ENCODE peak calls at places on chromosomes 2 and 18, in nine cellular contexts. One of them, this sample, is unnamed.

GRCh38 chr2:144645055-144645778 is 125.3 kb upstream of the ZEB2 start:
- DNase-seq in IMR-90: peak
- DNase-seq in A549: no peak
- DNase-seq in breast epithelium: no peak
- DNase-seq in thyroid gland: no peak
- DNase-seq in gastrocnemius medialis: no peak
- DNase-seq in esophagus squamous epithelium: no peak
- DNase-seq in body of pancreas: no peak
- DNase-seq in stomach: no peak
- DNase-seq in this sample: no peak

GRCh38 chr2:96110621-96111256 is 5.6 kb downstream of the ADRA2B start:
- DNase-seq in A549: no peak
- DNase-seq in body of pancreas: no peak
- DNase-seq in esophagus squamous epithelium: no peak
- DNase-seq in breast epithelium: no peak
- DNase-seq in thyroid gland: no peak
- DNase-seq in gastrocnemius medialis: peak
- DNase-seq in stomach: no peak
- DNase-seq in IMR-90: no peak
- DNase-seq in this sample: no peak

GRCh38 chr2:109126501-109126860 is 2.5 kb upstream of the SH3RF3 start:
- DNase-seq in breast epithelium: no peak
- DNase-seq in A549: no peak
- DNase-seq in stomach: no peak
- DNase-seq in esophagus squamous epithelium: no peak
- DNase-seq in body of pancreas: no peak
- DNase-seq in gastrocnemius medialis: no peak
- DNase-seq in thyroid gland: no peak
- DNase-seq in IMR-90: peak
- DNase-seq in this sample: no peak

GRCh38 chr2:86633094-86633740 is 9.6 kb upstream of the RNF103 start:
- DNase-seq in gastrocnemius medialis: no peak
- DNase-seq in esophagus squamous epithelium: no peak
- DNase-seq in thyroid gland: no peak
- DNase-seq in stomach: peak
- DNase-seq in A549: no peak
- DNase-seq in body of pancreas: peak
- DNase-seq in breast epithelium: no peak
- DNase-seq in IMR-90: no peak
- DNase-seq in this sample: peak

GRCh38 chr2:26768759-26769500 is 4.8 kb downstream of the SLC35F6 start:
- DNase-seq in gastrocnemius medialis: peak
- DNase-seq in A549: peak
- DNase-seq in breast epithelium: peak
- DNase-seq in body of pancreas: no peak
- DNase-seq in esophagus squamous epithelium: peak
- DNase-seq in IMR-90: no peak
- DNase-seq in stomach: peak
- DNase-seq in thyroid gland: peak
- DNase-seq in this sample: peak

GRCh38 chr18:26460449-26461091 is 87.8 kb downstream of the KCTD1 start:
- DNase-seq in gastrocnemius medialis: no peak
- DNase-seq in esophagus squamous epithelium: no peak
- DNase-seq in thyroid gland: no peak
- DNase-seq in body of pancreas: no peak
- DNase-seq in breast epithelium: no peak
- DNase-seq in stomach: peak
- DNase-seq in IMR-90: peak
- DNase-seq in A549: peak
- DNase-seq in this sample: peak

GRCh38 chr2:201208563-201209252 is 25.8 kb downstream of the CASP10 start:
- DNase-seq in stomach: no peak
- DNase-seq in IMR-90: no peak
- DNase-seq in breast epithelium: no peak
- DNase-seq in esophagus squamous epithelium: peak
- DNase-seq in gastrocnemius medialis: no peak
- DNase-seq in body of pancreas: no peak
- DNase-seq in A549: no peak
- DNase-seq in thyroid gland: no peak
- DNase-seq in this sample: peak

GRCh38 chr2:109260886-109261700 is 132.1 kb downstream of the SH3RF3 start:
- DNase-seq in breast epithelium: no peak
- DNase-seq in thyroid gland: no peak
- DNase-seq in esophagus squamous epithelium: no peak
- DNase-seq in IMR-90: peak
- DNase-seq in stomach: no peak
- DNase-seq in body of pancreas: no peak
- DNase-seq in gastrocnemius medialis: no peak
- DNase-seq in A549: peak
- DNase-seq in this sample: no peak

GRCh38 chr2:180604077-180604476 is 376.3 kb upstream of the UBE2E3 start:
- DNase-seq in A549: peak
- DNase-seq in IMR-90: peak
- DNase-seq in esophagus squamous epithelium: no peak
- DNase-seq in breast epithelium: no peak
- DNase-seq in stomach: no peak
- DNase-seq in body of pancreas: no peak
- DNase-seq in gastrocnemius medialis: no peak
- DNase-seq in thyroid gland: no peak
- DNase-seq in this sample: no peak

GRCh38 chr2:22907330-22907729 is 477.6 kb upstream of the KLHL29 start:
- DNase-seq in body of pancreas: no peak
- DNase-seq in breast epithelium: no peak
- DNase-seq in esophagus squamous epithelium: no peak
- DNase-seq in thyroid gland: peak
- DNase-seq in A549: no peak
- DNase-seq in IMR-90: no peak
- DNase-seq in stomach: no peak
- DNase-seq in gastrocnemius medialis: no peak
- DNase-seq in this sample: no peak

GRCh38 chr2:196468394-196468793 is 171.1 kb upstream of the CCDC150 start:
- DNase-seq in IMR-90: no peak
- DNase-seq in breast epithelium: no peak
- DNase-seq in A549: no peak
- DNase-seq in body of pancreas: no peak
- DNase-seq in thyroid gland: peak
- DNase-seq in esophagus squamous epithelium: no peak
- DNase-seq in gastrocnemius medialis: no peak
- DNase-seq in stomach: no peak
- DNase-seq in this sample: no peak
- TF ChIP-seq CTCF in IMR-90: peak
- TF ChIP-seq CTCF in breast epithelium: no peak
- TF ChIP-seq CTCF in A549: no peak
- TF ChIP-seq CTCF in body of pancreas: no peak
- TF ChIP-seq CTCF in thyroid gland: peak
- TF ChIP-seq CTCF in esophagus squamous epithelium: no peak
- TF ChIP-seq CTCF in gastrocnemius medialis: no peak
- TF ChIP-seq CTCF in stomach: no peak
- TF ChIP-seq CTCF in this sample: no peak

DNA sequence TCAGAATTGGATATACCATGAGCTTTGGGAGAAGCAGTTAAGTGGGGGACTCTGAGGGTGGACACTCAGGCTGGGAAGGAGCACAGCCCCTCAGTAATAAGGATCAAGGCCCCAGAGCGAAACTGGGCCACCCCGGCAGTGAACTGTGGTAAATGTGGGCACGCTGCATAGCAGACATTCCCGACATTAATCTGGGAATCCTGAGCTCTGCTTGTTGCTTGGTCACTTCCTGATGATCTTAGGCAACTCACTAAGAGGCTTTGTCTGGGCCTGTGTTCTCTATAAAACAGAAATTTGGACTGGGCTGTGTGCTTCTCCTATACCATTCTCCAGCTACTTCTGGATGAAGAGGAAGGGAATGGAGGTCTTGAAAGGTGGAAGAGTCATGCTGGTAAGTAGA is 4.8 kb downstream of the TGFBRAP1 start:
- DNase-seq in gastrocnemius medialis: no peak
- DNase-seq in IMR-90: peak
- DNase-seq in thyroid gland: no peak
- DNase-seq in stomach: no peak
- DNase-seq in A549: no peak
- DNase-seq in body of pancreas: no peak
- DNase-seq in esophagus squamous epithelium: no peak
- DNase-seq in breast epithelium: no peak
- DNase-seq in this sample: no peak
- TF ChIP-seq POLR2A in gastrocnemius medialis: no peak
- TF ChIP-seq POLR2A in IMR-90: no peak
- TF ChIP-seq POLR2A in thyroid gland: no peak
- TF ChIP-seq POLR2A in stomach: no peak
- TF ChIP-seq POLR2A in A549: no peak
- TF ChIP-seq POLR2A in body of pancreas: no peak
- TF ChIP-seq POLR2A in esophagus squamous epithelium: no peak
- TF ChIP-seq POLR2A in breast epithelium: no peak
- TF ChIP-seq POLR2A in this sample: no peak

GRCh38 chr18:31245820-31246219 is 72.1 kb upstream of the DSG1 start:
- DNase-seq in breast epithelium: no peak
- DNase-seq in body of pancreas: no peak
- DNase-seq in esophagus squamous epithelium: no peak
- DNase-seq in stomach: no peak
- DNase-seq in IMR-90: no peak
- DNase-seq in A549: no peak
- DNase-seq in thyroid gland: no peak
- DNase-seq in gastrocnemius medialis: no peak
- DNase-seq in this sample: no peak
- TF ChIP-seq CTCF in breast epithelium: no peak
- TF ChIP-seq CTCF in body of pancreas: no peak
- TF ChIP-seq CTCF in esophagus squamous epithelium: no peak
- TF ChIP-seq CTCF in stomach: no peak
- TF ChIP-seq CTCF in IMR-90: no peak
- TF ChIP-seq CTCF in A549: no peak
- TF ChIP-seq CTCF in thyroid gland: no peak
- TF ChIP-seq CTCF in gastrocnemius medialis: no peak
- TF ChIP-seq CTCF in this sample: no peak

DNA sequence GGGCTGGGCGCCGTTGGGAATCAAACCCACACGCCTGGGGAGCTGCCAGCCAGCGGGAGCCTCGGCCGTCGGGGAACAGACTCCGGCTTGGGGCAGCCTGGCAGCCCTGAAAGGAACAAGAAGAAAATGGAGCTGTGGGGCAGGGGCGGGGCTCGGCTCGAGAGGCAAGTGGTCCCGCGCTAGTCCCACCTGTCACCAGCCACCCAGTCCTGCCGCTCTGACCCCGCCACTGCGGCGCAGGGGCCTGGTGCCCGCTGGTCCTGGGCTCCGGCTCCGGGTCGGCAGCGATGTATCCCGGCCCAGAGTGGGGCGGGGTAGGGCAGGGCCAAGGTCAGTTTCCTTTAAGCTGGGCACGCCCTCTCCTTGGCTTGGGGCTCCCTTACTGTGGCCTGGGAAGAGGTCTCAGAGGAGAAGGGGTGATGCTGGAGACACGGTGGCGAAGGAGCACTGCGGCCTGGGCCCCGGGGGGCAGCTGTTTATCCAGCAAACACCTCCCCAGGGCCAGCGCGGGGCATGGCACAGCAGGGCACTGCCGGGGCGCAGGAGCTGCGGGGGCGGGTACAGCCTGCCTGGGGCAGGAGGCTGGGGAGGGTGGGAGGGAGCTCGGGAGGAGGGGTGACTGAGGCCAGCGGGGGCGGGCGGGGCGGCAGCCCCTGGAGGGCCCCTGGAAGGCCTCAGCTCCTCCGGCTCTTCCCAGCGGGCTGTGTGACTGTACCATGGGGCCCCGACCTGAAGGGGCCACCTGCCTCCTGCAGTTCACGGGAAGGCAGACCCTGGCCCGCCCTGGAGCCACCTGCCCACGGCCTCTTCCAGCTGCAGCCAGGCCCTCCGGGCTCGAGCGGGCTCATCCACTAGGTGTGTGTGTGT is 15.6 kb downstream of the ODC1 start:
- DNase-seq in gastrocnemius medialis: no peak
- DNase-seq in body of pancreas: no peak
- DNase-seq in stomach: peak
- DNase-seq in IMR-90: no peak
- DNase-seq in esophagus squamous epithelium: no peak
- DNase-seq in thyroid gland: peak
- DNase-seq in breast epithelium: no peak
- DNase-seq in A549: no peak
- DNase-seq in this sample: no peak
- TF ChIP-seq POLR2A in gastrocnemius medialis: no peak
- TF ChIP-seq POLR2A in body of pancreas: no peak
- TF ChIP-seq POLR2A in stomach: no peak
- TF ChIP-seq POLR2A in IMR-90: no peak
- TF ChIP-seq POLR2A in esophagus squamous epithelium: no peak
- TF ChIP-seq POLR2A in thyroid gland: no peak
- TF ChIP-seq POLR2A in breast epithelium: no peak
- TF ChIP-seq POLR2A in A549: no peak
- TF ChIP-seq POLR2A in this sample: no peak

GRCh38 chr2:12432985-12433640 is 283.6 kb upstream of the TRIB2 start:
- DNase-seq in body of pancreas: no peak
- DNase-seq in thyroid gland: no peak
- DNase-seq in A549: no peak
- DNase-seq in gastrocnemius medialis: no peak
- DNase-seq in breast epithelium: no peak
- DNase-seq in IMR-90: peak
- DNase-seq in esophagus squamous epithelium: no peak
- DNase-seq in stomach: no peak
- DNase-seq in this sample: no peak

GRCh38 chr2:12436483-12436882 is 280.3 kb upstream of the TRIB2 start:
- DNase-seq in thyroid gland: no peak
- DNase-seq in stomach: no peak
- DNase-seq in gastrocnemius medialis: no peak
- DNase-seq in breast epithelium: no peak
- DNase-seq in esophagus squamous epithelium: no peak
- DNase-seq in body of pancreas: no peak
- DNase-seq in IMR-90: peak
- DNase-seq in A549: no peak
- DNase-seq in this sample: no peak

GRCh38 chr2:12434609-12435008 is 282.1 kb upstream of the TRIB2 start:
- DNase-seq in A549: no peak
- DNase-seq in body of pancreas: no peak
- DNase-seq in breast epithelium: no peak
- DNase-seq in stomach: no peak
- DNase-seq in gastrocnemius medialis: no peak
- DNase-seq in IMR-90: no peak
- DNase-seq in esophagus squamous epithelium: no peak
- DNase-seq in thyroid gland: no peak
- DNase-seq in this sample: no peak

GRCh38 chr2:12430036-12430795 is 286.5 kb upstream of the TRIB2 start:
- DNase-seq in stomach: no peak
- DNase-seq in gastrocnemius medialis: no peak
- DNase-seq in thyroid gland: no peak
- DNase-seq in IMR-90: peak
- DNase-seq in body of pancreas: no peak
- DNase-seq in A549: no peak
- DNase-seq in esophagus squamous epithelium: no peak
- DNase-seq in breast epithelium: no peak
- DNase-seq in this sample: no peak

GRCh38 chr2:12433641-12433990 is 283.1 kb upstream of the TRIB2 start:
- DNase-seq in esophagus squamous epithelium: no peak
- DNase-seq in gastrocnemius medialis: no peak
- DNase-seq in breast epithelium: no peak
- DNase-seq in body of pancreas: peak
- DNase-seq in thyroid gland: no peak
- DNase-seq in A549: no peak
- DNase-seq in stomach: peak
- DNase-seq in IMR-90: no peak
- DNase-seq in this sample: no peak
- TF ChIP-seq CTCF in esophagus squamous epithelium: no peak
- TF ChIP-seq CTCF in gastrocnemius medialis: no peak
- TF ChIP-seq CTCF in breast epithelium: no peak
- TF ChIP-seq CTCF in body of pancreas: no peak
- TF ChIP-seq CTCF in thyroid gland: no peak
- TF ChIP-seq CTCF in A549: no peak
- TF ChIP-seq CTCF in stomach: no peak
- TF ChIP-seq CTCF in IMR-90: no peak
- TF ChIP-seq CTCF in this sample: no peak